ENCODE peak calls at places on chromosome 22, in seven cellular contexts. L is mammary epithelial cell, V is bronchial epithelial cell, J is Panc1, R is tibial nerve, Y is nephron progenitor cell, K is NB4. M is an unnamed sample.

GRCh38 chr22:41963453-41964105 is 5.7 kb upstream of the SEPTIN3 start:
- DNase-seq in J (no peak), R (peak), Y (no peak), V (no peak), K (no peak), L (no peak), M (peak)

GRCh38 chr22:50695421-50696250 is 23.0 kb downstream of the SHANK3 start:
- DNase-seq in V (peak), J (no peak), Y (no peak), L (no peak), K (no peak), R (no peak), M (peak)

GRCh38 chr22:39482768-39483167 is 19.3 kb upstream of the MIEF1 start:
- DNase-seq in K (no peak), R (no peak), J (no peak), Y (no peak), L (no peak), V (no peak), M (no peak)

GRCh38 chr22:26573026-26573662 is 16.8 kb downstream of the TPST2 start:
- DNase-seq in J (no peak), R (peak), K (peak), L (no peak), V (no peak), Y (no peak), M (no peak)

GRCh38 chr22:35958334-35958733 is 70.3 kb downstream of the RBFOX2 start:
- DNase-seq in L (no peak), J (no peak), K (no peak), R (no peak), Y (no peak), V (no peak), M (no peak)

GRCh38 chr22:26835929-26836528 is 178.6 kb downstream of the MIAT start:
- DNase-seq in L (peak), R (peak), K (peak), Y (peak), J (peak), V (peak), M (peak)

GRCh38 chr22:38080468-38080846 is 3.5 kb downstream of the SLC16A8 start:
- DNase-seq in R (no peak), J (no peak), L (no peak), K (no peak), Y (no peak), V (no peak), M (no peak)

GRCh38 chr22:31800065-31800464 is 46.2 kb downstream of the DEPDC5 start:
- DNase-seq in J (no peak), K (no peak), Y (no peak), V (peak), L (peak), R (no peak), M (no peak)

GRCh38 chr22:42814215-42814614 is 42.9 kb downstream of the ARFGAP3 start:
- DNase-seq in K (no peak), L (no peak), V (no peak), J (no peak), Y (no peak), R (no peak), M (no peak)

GRCh38 chr22:47625013-47625385 is 862.5 kb downstream of the TBC1D22A start:
- DNase-seq in J (no peak), Y (no peak), R (no peak), L (no peak), K (no peak), V (no peak), M (no peak)

GRCh38 chr22:24289781-24290181 is 19.1 kb downstream of the SPECC1L start:
- DNase-seq in V (no peak), Y (peak), K (no peak), J (no peak), R (no peak), L (no peak), M (no peak)

GRCh38 chr22:46827781-46828180 is 65.3 kb downstream of the TBC1D22A start:
- DNase-seq in J (no peak), R (no peak), L (no peak), Y (no peak), K (no peak), V (no peak), M (peak)

GRCh38 chr22:33785283-33785991 is 134.8 kb downstream of the LARGE1 start:
- DNase-seq in R (no peak), L (peak), Y (no peak), V (peak), J (no peak), K (peak), M (no peak)

GRCh38 chr22:49963647-49964026 is 3.1 kb downstream of the PIM3 start:
- DNase-seq in Y (no peak), L (no peak), K (no peak), V (no peak), R (no peak), J (no peak), M (no peak)

GRCh38 chr22:42075277-42075676 is 1.2 kb downstream of the PHETA2 start:
- DNase-seq in R (no peak), L (no peak), J (no peak), K (no peak), V (no peak), Y (no peak), M (no peak)

GRCh38 chr22:46287873-46288751 is 8.6 kb upstream of the GTSE1 start:
- DNase-seq in R (no peak), K (peak), J (no peak), L (no peak), Y (no peak), V (no peak), M (no peak)

GRCh38 chr22:19105867-19106802 is 16.1 kb downstream of the DGCR2 start:
- DNase-seq in J (no peak), Y (no peak), K (peak), L (peak), R (no peak), V (no peak), M (no peak)
- TF ChIP-seq CTCF in J (no peak), Y (peak), K (peak), L (peak), R (no peak), V (peak), M (peak)

GRCh38 chr22:22552630-22553029 is 6.4 kb downstream of the PRAME start:
- DNase-seq in J (no peak), R (no peak), Y (no peak), L (no peak), K (peak), V (no peak), M (peak)
- TF ChIP-seq CTCF in J (no peak), R (no peak), Y (no peak), L (no peak), K (peak), V (no peak), M (peak)

DNA sequence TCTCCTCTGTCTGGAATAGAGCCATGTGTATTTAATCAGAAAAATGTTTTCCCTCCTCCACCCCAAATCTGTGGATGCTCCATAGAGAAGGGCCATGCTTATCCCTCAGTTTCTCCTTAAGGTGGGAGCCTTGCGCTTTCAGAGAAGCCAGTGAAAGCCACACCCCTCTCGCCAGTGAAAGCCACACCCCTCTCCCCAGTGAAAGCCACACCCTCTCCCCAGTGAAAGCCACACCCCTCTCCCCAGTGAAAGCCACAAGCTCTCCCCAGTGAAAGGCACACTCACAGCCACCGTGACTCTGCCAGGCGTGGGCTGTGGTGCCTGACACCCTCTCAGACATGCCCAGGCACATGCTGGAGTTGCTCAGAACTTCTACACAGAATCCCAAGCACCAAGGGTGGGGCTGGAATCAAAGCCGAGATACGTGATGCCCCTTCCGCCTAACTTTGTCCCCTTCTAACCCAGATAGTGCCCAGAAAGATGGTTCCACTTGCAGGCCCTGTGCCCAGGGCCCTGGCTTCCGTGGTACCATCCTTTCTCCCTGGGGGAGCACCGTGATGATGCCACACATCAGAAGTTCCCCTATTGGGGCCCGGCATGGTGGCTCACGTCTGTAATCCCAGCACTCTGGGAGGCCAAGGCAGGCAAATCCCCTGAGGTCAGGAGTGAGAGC is 16.5 kb upstream of the PRR5 start:
- DNase-seq in Y (peak), J (no peak), V (peak), R (no peak), L (peak), K (peak), M (peak)
- TF ChIP-seq CTCF in Y (no peak), J (no peak), V (no peak), R (no peak), L (no peak), K (no peak), M (no peak)

GRCh38 chr22:43825651-43826050 is 13.5 kb upstream of the EFCAB6 start:
- DNase-seq in K (no peak), J (no peak), L (no peak), R (no peak), V (no peak), Y (no peak), M (no peak)

GRCh38 chr22:43827336-43827735 is 15.2 kb upstream of the EFCAB6 start:
- DNase-seq in L (no peak), K (no peak), J (no peak), V (no peak), Y (no peak), R (no peak), M (no peak)

GRCh38 chr22:43824724-43825485 is 12.8 kb upstream of the EFCAB6 start:
- DNase-seq in L (no peak), K (no peak), Y (no peak), J (no peak), V (no peak), R (no peak), M (peak)

GRCh38 chr22:43827926-43828710 is 16.0 kb upstream of the EFCAB6 start:
- DNase-seq in J (no peak), R (no peak), K (no peak), V (no peak), L (no peak), Y (no peak), M (peak)

GRCh38 chr22:43826142-43827093 is 14.3 kb upstream of the EFCAB6 start:
- DNase-seq in Y (no peak), J (no peak), L (peak), R (no peak), V (peak), K (peak), M (peak)
- TF ChIP-seq CTCF in Y (no peak), J (no peak), L (peak), R (peak), V (peak), K (peak), M (peak)

DNA sequence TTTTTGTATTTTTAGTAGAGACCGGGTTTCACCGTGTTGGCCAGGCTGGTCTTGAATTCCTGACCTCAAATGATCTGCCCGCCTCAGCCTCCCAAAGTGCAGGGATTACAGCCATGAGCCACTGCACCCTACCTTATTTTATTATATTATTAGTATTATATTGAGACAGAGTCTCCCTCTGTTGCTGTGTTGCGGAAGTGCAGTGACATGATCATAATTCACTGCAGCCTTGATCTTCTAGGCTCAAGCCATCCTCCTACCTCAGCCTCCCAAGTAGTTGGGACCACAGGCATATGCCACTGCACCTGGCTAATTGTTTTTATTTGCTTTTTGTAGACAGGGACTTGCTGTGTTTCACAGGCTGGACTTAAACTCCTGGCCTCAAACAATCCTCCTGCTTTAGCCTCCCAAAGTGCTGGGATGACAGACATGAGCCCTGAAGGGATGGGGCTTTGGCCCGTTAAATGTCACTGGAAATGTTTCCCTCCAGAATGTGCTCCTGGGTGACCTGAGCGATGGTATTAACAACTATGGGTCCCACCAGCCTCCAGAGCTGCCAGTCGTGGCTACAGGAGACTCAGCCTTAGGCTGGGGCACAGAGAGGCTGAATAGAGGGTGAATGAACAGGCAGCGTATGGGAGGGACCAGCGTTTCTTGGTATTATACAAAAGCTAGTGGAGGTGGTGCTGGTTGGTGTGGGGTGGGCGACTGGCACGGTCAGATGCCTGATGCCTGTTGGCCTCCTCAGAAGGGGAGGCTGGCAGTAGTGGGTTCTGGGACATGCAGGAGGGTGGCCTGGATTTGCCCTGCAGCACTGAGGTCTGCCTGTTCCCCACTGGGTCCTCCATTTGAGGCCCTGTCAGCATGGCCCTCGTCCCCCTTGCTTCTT is 7.3 kb downstream of the TANGO2 start:
- DNase-seq in Y (no peak), L (no peak), V (peak), K (peak), J (no peak), R (no peak), M (no peak)
- TF ChIP-seq CTCF in Y (no peak), L (peak), V (peak), K (peak), J (no peak), R (no peak), M (peak)

M was measured in endodermal cell.